ENCODE peak calls at places on chromosomes 6 and 20, in seven cellular contexts. D is MM.1S; Q is IMR-90; A is neural crest cell; R is GM20000; M is CD4-positive, alpha-beta T cell; B is fibroblast of pulmonary artery. H is an unnamed sample.

GRCh38 chr6:92779758-92780157 is 639.6 kb downstream of the EPHA7 start:
- DNase-seq in Q (peak; percentile 63), R (no peak), A (no peak), M (no peak), D (no peak), B (peak; percentile 62), H (no peak)

GRCh38 chr6:16741112-16742016 is 19.9 kb downstream of the ATXN1 start:
- DNase-seq in M (no peak), R (peak; percentile 23), B (peak; percentile 91), Q (peak; percentile 98), D (peak; percentile 52), A (no peak), H (peak; percentile 15)

GRCh38 chr6:148934534-148934933 is 187.7 kb downstream of the UST start:
- DNase-seq in B (peak; percentile 52), D (no peak), Q (peak; percentile 58), A (no peak), M (no peak), R (no peak), H (no peak)

GRCh38 chr6:140586426-140587061 is 1212.1 kb upstream of the CITED2 start:
- DNase-seq in A (no peak), M (no peak), D (no peak), Q (no peak), B (no peak), R (peak; percentile 12), H (peak; percentile 8)

GRCh38 chr6:16481680-16482079 is 243.3 kb downstream of the GMPR start:
- DNase-seq in B (no peak), R (no peak), A (no peak), M (peak; percentile 57), D (no peak), Q (no peak), H (no peak)

GRCh38 chr20:25077610-25078169 is 4.3 kb downstream of the VSX1 start:
- DNase-seq in M (no peak), B (peak; percentile 40), Q (peak; percentile 6), A (no peak), R (no peak), D (no peak), H (no peak)

GRCh38 chr20:16476032-16476431 is 97.2 kb downstream of the KIF16B start:
- DNase-seq in D (peak; percentile 44), B (peak; percentile 80), Q (peak; percentile 62), A (no peak), R (peak; percentile 38), M (no peak), H (peak; percentile 31)

GRCh38 chr6:188821-189655 is 103.2 kb upstream of the DUSP22 start:
- DNase-seq in Q (peak; percentile 79), A (peak; percentile 82), R (peak; percentile 84), B (peak; percentile 82), M (peak; percentile 77), D (peak; percentile 90), H (peak; percentile 88)

GRCh38 chr6:142008776-142009175 is 123.9 kb upstream of the GJE1 start:
- DNase-seq in Q (no peak), B (no peak), R (no peak), D (no peak), A (no peak), M (no peak), H (no peak)

GRCh38 chr20:40930561-40930960 is 98.1 kb upstream of the TOP1 start:
- DNase-seq in M (no peak), B (peak; percentile 15), D (no peak), R (no peak), A (no peak), Q (peak; percentile 30), H (no peak)

GRCh38 chr6:85551264-85551663 is 42.4 kb downstream of the SNX14 start:
- DNase-seq in R (no peak), B (no peak), M (no peak), Q (no peak), D (no peak), A (no peak), H (no peak)

GRCh38 chr6:47479156-47479541 is 1.6 kb downstream of the CD2AP start:
- DNase-seq in M (no peak), A (no peak), D (no peak), R (no peak), B (no peak), Q (peak; percentile 17), H (no peak)

GRCh38 chr6:52352239-52353008 is 9.5 kb upstream of the PAQR8 start:
- DNase-seq in D (peak; percentile 37), A (no peak), M (no peak), Q (peak; percentile 98), R (peak; percentile 54), B (peak; percentile 93), H (peak; percentile 51)

GRCh38 chr6:24918641-24919403 is 16.9 kb downstream of the RIPOR2 start:
- DNase-seq in M (no peak), B (no peak), Q (no peak), A (no peak), R (no peak), D (no peak), H (no peak)

GRCh38 chr6:168574699-168575195 is 133.8 kb downstream of the SMOC2 start:
- DNase-seq in A (no peak), R (no peak), B (peak; percentile 14), D (no peak), Q (no peak), M (no peak), H (no peak)

GRCh38 chr20:4524792-4525191 is 196.9 kb upstream of the PRND start:
- DNase-seq in A (no peak), Q (no peak), R (no peak), D (peak; percentile 60), B (no peak), M (no peak), H (no peak)

GRCh38 chr6:75130784-75131183 is 75.1 kb downstream of the COL12A1 start:
- DNase-seq in M (no peak), B (peak; percentile 53), A (no peak), Q (peak; percentile 76), R (no peak), D (no peak), H (no peak)

GRCh38 chr20:35369804-35370203 is 42.0 kb downstream of the UQCC1 start:
- DNase-seq in B (peak; percentile 33), D (no peak), M (no peak), R (no peak), Q (peak; percentile 87), A (no peak), H (no peak)

DNA sequence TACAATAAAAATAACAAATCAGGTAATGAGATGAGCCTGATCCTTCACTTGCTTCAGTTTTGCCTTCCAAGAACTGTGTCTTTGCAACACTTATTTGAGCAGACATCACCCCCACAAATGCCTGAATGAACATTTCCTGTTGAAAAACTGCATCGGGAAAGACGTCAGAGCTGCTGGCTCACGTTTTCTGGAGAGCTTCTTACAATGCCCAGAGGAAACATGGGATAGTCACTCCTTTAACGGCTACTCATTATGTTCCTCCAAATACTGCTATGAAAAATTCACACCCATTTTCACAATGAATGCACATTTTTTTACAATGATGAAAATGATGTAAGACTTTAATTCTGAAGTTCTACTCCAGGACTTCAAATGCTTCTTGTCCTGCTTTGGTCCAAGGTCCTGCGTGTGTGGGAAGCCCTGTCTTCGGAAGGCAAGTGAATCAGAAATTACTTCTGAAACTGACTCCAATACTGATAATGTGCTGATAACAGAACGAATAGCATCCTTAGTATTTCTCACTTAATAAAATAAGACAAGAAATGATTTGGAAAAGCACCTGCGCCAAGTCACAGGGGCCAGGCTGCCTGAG is 238.0 kb downstream of the ANKRD60 start:
- DNase-seq in Q (no peak), A (no peak), D (no peak), B (peak; percentile 57), R (no peak), M (no peak), H (no peak)
- TF ChIP-seq CTCF in Q (no peak), A (no peak), D (no peak), B (no peak), R (no peak), M (no peak), H (no peak)

GRCh38 chr6:73309784-73310502 is 44.1 kb downstream of the DPPA5 start:
- DNase-seq in M (peak; percentile 16), A (peak; percentile 41), B (peak; percentile 59), D (peak; percentile 69), R (peak; percentile 91), Q (peak; percentile 52), H (peak; percentile 91)
- TF ChIP-seq CTCF in M (peak; percentile 43), A (peak; percentile 52), B (peak; percentile 55), D (peak; percentile 65), R (peak; percentile 83), Q (peak; percentile 51), H (peak; percentile 72)

DNA sequence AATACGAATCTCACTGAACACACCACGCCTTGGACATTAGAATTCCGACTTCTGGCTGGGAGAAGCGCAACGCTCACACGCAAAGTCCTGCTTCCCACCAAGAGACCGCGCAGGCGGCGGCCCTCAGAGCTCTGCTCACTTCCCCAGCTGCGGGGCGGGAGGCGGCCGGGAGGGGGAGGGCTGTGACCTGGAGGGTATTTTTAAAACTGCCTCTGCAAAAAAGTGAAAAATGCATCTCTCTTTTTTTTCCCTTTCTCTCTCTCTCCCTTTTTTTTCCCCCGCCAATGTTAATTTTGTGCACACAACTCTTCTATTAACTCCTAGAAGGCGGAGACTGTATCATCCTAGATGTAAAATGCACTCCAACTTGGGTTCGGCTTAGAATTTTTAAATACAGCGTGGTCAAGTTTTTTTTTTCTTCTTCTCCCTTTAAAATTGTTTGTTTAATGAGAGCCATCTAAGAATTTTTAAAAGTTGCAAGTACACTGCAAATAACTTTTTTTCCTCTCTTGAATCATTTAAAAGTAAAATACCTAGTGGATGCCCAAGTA is 66.4 kb downstream of the STX11 start:
- DNase-seq in D (no peak), Q (no peak), R (peak; percentile 77), A (no peak), M (no peak), B (no peak), H (peak; percentile 77)
- TF ChIP-seq CTCF in D (no peak), Q (peak; percentile 15), R (no peak), A (no peak), M (no peak), B (peak; percentile 24), H (no peak)

GRCh38 chr6:106509420-106510089 is 119.7 kb downstream of the RTN4IP1 start:
- DNase-seq in M (no peak), Q (no peak), A (no peak), D (no peak), R (peak; percentile 31), B (no peak), H (peak; percentile 25)
- TF ChIP-seq CTCF in M (no peak), Q (no peak), A (no peak), D (no peak), R (no peak), B (peak; percentile 2), H (no peak)

GRCh38 chr6:118744261-118744941 is 93.0 kb upstream of the CEP85L start:
- DNase-seq in B (no peak), Q (peak; percentile 33), M (no peak), D (no peak), A (no peak), R (no peak), H (no peak)
- TF ChIP-seq CTCF in B (no peak), Q (no peak), M (no peak), D (no peak), A (no peak), R (no peak), H (no peak)

GRCh38 chr6:13470240-13471140 is 16.9 kb downstream of the GFOD1 start:
- DNase-seq in D (no peak), M (no peak), A (peak; percentile 14), B (no peak), R (no peak), Q (no peak), H (no peak)
- TF ChIP-seq CTCF in D (no peak), M (no peak), A (no peak), B (no peak), R (no peak), Q (no peak), H (no peak)